ENCODE peak calls at places on chromosomes 4 and X, in ten cellular contexts. One of them, this sample, is unnamed.

GRCh38 chr4:84965558-84966381 is 720 bp downstream of the WDFY3 start:
- DNase-seq in T1000: peak
- DNase-seq in heart left ventricle: peak
- DNase-seq in NCI-H2171 treated with DMSO at 0.1 percent for 48 hours: peak
- DNase-seq in iPS-NIHi11: peak
- DNase-seq in AG20443: peak
- DNase-seq in GM04504: no peak
- DNase-seq in stimulated activated CD4-positive, alpha-beta T cell treated with anti-CD3 and anti-CD28 coated beads, Interleukin-12 subunit alpha, Interleukin-12 subunit beta, amount 100 ng/mL, for 48 hours: no peak
- DNase-seq in NCI-H748 treated with DMSO at 0.1 percent for 48 hours: no peak
- DNase-seq in NCI-H1105 treated with DMSO at 0.1 percent for 48 hours: peak
- DNase-seq in this sample: peak

GRCh38 chr4:173243917-173244658 is 75.5 kb downstream of the GALNT7 start:
- DNase-seq in T1000: no peak
- DNase-seq in heart left ventricle: no peak
- DNase-seq in NCI-H2171 treated with DMSO at 0.1 percent for 48 hours: peak
- DNase-seq in iPS-NIHi11: no peak
- DNase-seq in AG20443: no peak
- DNase-seq in GM04504: no peak
- DNase-seq in stimulated activated CD4-positive, alpha-beta T cell treated with anti-CD3 and anti-CD28 coated beads, Interleukin-12 subunit alpha, Interleukin-12 subunit beta, amount 100 ng/mL, for 48 hours: no peak
- DNase-seq in NCI-H748 treated with DMSO at 0.1 percent for 48 hours: no peak
- DNase-seq in NCI-H1105 treated with DMSO at 0.1 percent for 48 hours: peak
- DNase-seq in this sample: no peak

GRCh38 chrX:40153335-40154221 is 55.8 kb upstream of the BCOR start:
- DNase-seq in T1000: peak
- DNase-seq in heart left ventricle: peak
- DNase-seq in NCI-H2171 treated with DMSO at 0.1 percent for 48 hours: peak
- DNase-seq in iPS-NIHi11: no peak
- DNase-seq in AG20443: no peak
- DNase-seq in GM04504: no peak
- DNase-seq in stimulated activated CD4-positive, alpha-beta T cell treated with anti-CD3 and anti-CD28 coated beads, Interleukin-12 subunit alpha, Interleukin-12 subunit beta, amount 100 ng/mL, for 48 hours: peak
- DNase-seq in NCI-H748 treated with DMSO at 0.1 percent for 48 hours: no peak
- DNase-seq in NCI-H1105 treated with DMSO at 0.1 percent for 48 hours: no peak
- DNase-seq in this sample: peak

GRCh38 chr4:185874516-185875230 is 62.7 kb upstream of the SORBS2 start:
- DNase-seq in T1000: no peak
- DNase-seq in heart left ventricle: no peak
- DNase-seq in NCI-H2171 treated with DMSO at 0.1 percent for 48 hours: no peak
- DNase-seq in iPS-NIHi11: no peak
- DNase-seq in AG20443: peak
- DNase-seq in GM04504: no peak
- DNase-seq in stimulated activated CD4-positive, alpha-beta T cell treated with anti-CD3 and anti-CD28 coated beads, Interleukin-12 subunit alpha, Interleukin-12 subunit beta, amount 100 ng/mL, for 48 hours: no peak
- DNase-seq in NCI-H748 treated with DMSO at 0.1 percent for 48 hours: no peak
- DNase-seq in NCI-H1105 treated with DMSO at 0.1 percent for 48 hours: no peak
- DNase-seq in this sample: peak

GRCh38 chr4:113945906-113946305 is 33.5 kb downstream of the ARSJ start:
- DNase-seq in T1000: no peak
- DNase-seq in heart left ventricle: no peak
- DNase-seq in NCI-H2171 treated with DMSO at 0.1 percent for 48 hours: no peak
- DNase-seq in iPS-NIHi11: no peak
- DNase-seq in AG20443: peak
- DNase-seq in GM04504: no peak
- DNase-seq in stimulated activated CD4-positive, alpha-beta T cell treated with anti-CD3 and anti-CD28 coated beads, Interleukin-12 subunit alpha, Interleukin-12 subunit beta, amount 100 ng/mL, for 48 hours: no peak
- DNase-seq in NCI-H748 treated with DMSO at 0.1 percent for 48 hours: no peak
- DNase-seq in NCI-H1105 treated with DMSO at 0.1 percent for 48 hours: no peak
- DNase-seq in this sample: peak

GRCh38 chr4:15354790-15355418 is 72.9 kb upstream of the C1QTNF7 start:
- DNase-seq in T1000: no peak
- DNase-seq in heart left ventricle: no peak
- DNase-seq in NCI-H2171 treated with DMSO at 0.1 percent for 48 hours: no peak
- DNase-seq in iPS-NIHi11: no peak
- DNase-seq in AG20443: no peak
- DNase-seq in GM04504: no peak
- DNase-seq in stimulated activated CD4-positive, alpha-beta T cell treated with anti-CD3 and anti-CD28 coated beads, Interleukin-12 subunit alpha, Interleukin-12 subunit beta, amount 100 ng/mL, for 48 hours: no peak
- DNase-seq in NCI-H748 treated with DMSO at 0.1 percent for 48 hours: no peak
- DNase-seq in NCI-H1105 treated with DMSO at 0.1 percent for 48 hours: no peak
- DNase-seq in this sample: no peak

GRCh38 chr4:67522851-67523671 is 22.2 kb downstream of the CENPC start:
- DNase-seq in T1000: no peak
- DNase-seq in heart left ventricle: no peak
- DNase-seq in NCI-H2171 treated with DMSO at 0.1 percent for 48 hours: no peak
- DNase-seq in iPS-NIHi11: no peak
- DNase-seq in AG20443: no peak
- DNase-seq in GM04504: no peak
- DNase-seq in stimulated activated CD4-positive, alpha-beta T cell treated with anti-CD3 and anti-CD28 coated beads, Interleukin-12 subunit alpha, Interleukin-12 subunit beta, amount 100 ng/mL, for 48 hours: no peak
- DNase-seq in NCI-H748 treated with DMSO at 0.1 percent for 48 hours: no peak
- DNase-seq in NCI-H1105 treated with DMSO at 0.1 percent for 48 hours: no peak
- DNase-seq in this sample: peak

GRCh38 chrX:15350329-15350996 is 15.1 kb upstream of the PIGA start:
- DNase-seq in T1000: no peak
- DNase-seq in heart left ventricle: no peak
- DNase-seq in NCI-H2171 treated with DMSO at 0.1 percent for 48 hours: no peak
- DNase-seq in iPS-NIHi11: peak
- DNase-seq in AG20443: no peak
- DNase-seq in GM04504: no peak
- DNase-seq in stimulated activated CD4-positive, alpha-beta T cell treated with anti-CD3 and anti-CD28 coated beads, Interleukin-12 subunit alpha, Interleukin-12 subunit beta, amount 100 ng/mL, for 48 hours: no peak
- DNase-seq in NCI-H748 treated with DMSO at 0.1 percent for 48 hours: no peak
- DNase-seq in NCI-H1105 treated with DMSO at 0.1 percent for 48 hours: no peak
- DNase-seq in this sample: no peak